ENCODE peak calls at places on chromosomes 16 and 17, in eight cellular contexts. H is GM18507; W is activated T-cell treated with anti-CD3 and anti-CD28 coated beads for 24 hours; O is WTC11; F is fibroblast of pulmonary artery; R is NCI-H2171 treated with DMSO at 0.1 percent for 48 hours; Q is cortex of kidney; G is CD4-positive, CD25-positive, alpha-beta regulatory T cell. N is an unnamed sample.

GRCh38 chr16:74035816-74036215 is 260.8 kb upstream of the PSMD7 start:
- DNase-seq in H (peak; percentile 1), G (peak; percentile 0), O (peak; percentile 23), W (no peak), F (peak; percentile 8), Q (no peak), R (no peak), N (no peak)

GRCh38 chr16:29745126-29745852 is 501 bp downstream of the C16orf54 start:
- DNase-seq in O (no peak), W (no peak), G (peak; percentile 75), F (no peak), Q (no peak), R (no peak), H (no peak), N (no peak)

GRCh38 chr17:41178843-41179616 is 1.0 kb upstream of the KRTAP4-2 start:
- DNase-seq in R (no peak), H (no peak), G (no peak), O (no peak), W (no peak), Q (no peak), F (no peak), N (no peak)

GRCh38 chr16:48561960-48562393 is 48.0 kb downstream of the N4BP1 start:
- DNase-seq in O (no peak), R (no peak), Q (no peak), H (no peak), W (no peak), F (peak; percentile 43), G (no peak), N (no peak)

GRCh38 chr17:75557075-75557851 is 30.3 kb upstream of the MYO15B start:
- DNase-seq in Q (no peak), H (no peak), W (no peak), R (peak; percentile 43), F (peak; percentile 21), O (no peak), G (no peak), N (peak; percentile 77)

GRCh38 chr16:680967-681745 is 946 bp downstream of the STUB1 start:
- DNase-seq in G (no peak), W (no peak), O (no peak), Q (no peak), F (peak; percentile 45), H (no peak), R (no peak), N (no peak)

GRCh38 chr17:56593073-56593740 is at the start of gene NOG:
- DNase-seq in F (no peak), G (peak; percentile 50), W (no peak), R (peak; percentile 66), H (no peak), Q (no peak), O (peak; percentile 73), N (no peak)

GRCh38 chr17:68759343-68760140 is 158.4 kb upstream of the FAM20A start:
- DNase-seq in Q (no peak), H (peak; percentile 23), W (peak; percentile 36), O (peak; percentile 84), F (peak; percentile 96), R (peak; percentile 86), G (peak; percentile 62), N (peak; percentile 93)

GRCh38 chr16:82535262-82535661 is 91.5 kb upstream of the CDH13 start:
- DNase-seq in R (no peak), H (no peak), W (no peak), O (no peak), G (no peak), F (no peak), Q (no peak), N (no peak)

GRCh38 chr17:16456770-16457316 is 35.1 kb downstream of the LRRC75A start:
- DNase-seq in H (no peak), G (no peak), Q (no peak), W (no peak), O (no peak), R (peak; percentile 7), F (no peak), N (no peak)

GRCh38 chr16:25005445-25006306 is 9.5 kb downstream of the ARHGAP17 start:
- DNase-seq in R (peak; percentile 57), G (no peak), O (no peak), Q (no peak), W (no peak), H (no peak), F (peak; percentile 35), N (no peak)

GRCh38 chr17:82408288-82408937 is 9.7 kb upstream of the HEXD start:
- DNase-seq in W (no peak), G (no peak), O (no peak), F (no peak), Q (no peak), H (no peak), R (no peak), N (no peak)

GRCh38 chr17:8133398-8133797 is 9.5 kb upstream of the HES7 start:
- DNase-seq in F (no peak), O (peak; percentile 64), W (no peak), G (no peak), Q (no peak), R (no peak), H (no peak), N (peak; percentile 80)

GRCh38 chr16:4803479-4804243 is 1.2 kb upstream of the ROGDI start:
- DNase-seq in R (no peak), O (no peak), G (no peak), F (no peak), H (no peak), W (no peak), Q (no peak), N (no peak)

GRCh38 chr17:78140169-78141051 is 5.8 kb upstream of the C17orf99 start:
- DNase-seq in O (peak; percentile 100), Q (no peak), G (peak; percentile 94), R (peak; percentile 92), F (peak; percentile 57), H (peak; percentile 81), W (peak; percentile 92), N (peak; percentile 99)

GRCh38 chr17:26809033-26809432 is 484.9 kb upstream of the WSB1 start:
- DNase-seq in H (no peak), Q (no peak), F (peak; percentile 25), O (no peak), G (no peak), W (no peak), R (no peak), N (no peak)

GRCh38 chr17:44159519-44160210 is 10.8 kb upstream of the ASB16 start:
- DNase-seq in F (peak; percentile 46), O (no peak), W (no peak), G (peak; percentile 68), R (no peak), H (no peak), Q (no peak), N (no peak)

GRCh38 chr17:40605301-40605700 is 40.0 kb upstream of the CCR7 start:
- DNase-seq in G (peak; percentile 88), H (no peak), W (peak; percentile 69), Q (no peak), F (no peak), O (no peak), R (no peak), N (no peak)

GRCh38 chr17:32520737-32521399 is 34.1 kb downstream of the CDK5R1 start:
- DNase-seq in G (no peak), F (no peak), O (no peak), Q (no peak), H (no peak), W (no peak), R (peak; percentile 66), N (no peak)

GRCh38 chr16:87487361-87487924 is 5.4 kb downstream of the ZCCHC14 start:
- DNase-seq in R (peak; percentile 81), H (no peak), Q (no peak), G (peak; percentile 86), F (peak; percentile 32), O (peak; percentile 76), W (no peak), N (peak; percentile 70)

GRCh38 chr17:83081561-83082201 is 2.3 kb downstream of the METRNL start:
- DNase-seq in H (no peak), G (no peak), R (no peak), O (no peak), F (no peak), W (no peak), Q (no peak), N (no peak)

GRCh38 chr16:57761301-57761700 is 25.7 kb downstream of the KATNB1 start:
- DNase-seq in O (no peak), F (no peak), G (no peak), W (no peak), H (no peak), R (no peak), Q (no peak), N (no peak)

GRCh38 chr17:29933379-29933778 is 3.4 kb upstream of the SSH2 start:
- DNase-seq in Q (no peak), W (no peak), F (peak; percentile 67), H (no peak), O (no peak), R (peak; percentile 34), G (no peak), N (peak; percentile 46)

GRCh38 chr16:27314161-27314723 is 468 bp downstream of the IL4R start:
- DNase-seq in O (peak; percentile 34), R (no peak), G (peak; percentile 86), H (no peak), W (peak; percentile 48), F (peak; percentile 98), Q (no peak), N (peak; percentile 28)

N was measured in ELF-1.